ENCODE peak calls at places on chromosomes 4 and X, in four cellular contexts. J is neural crest cell, W is Calu3, D is NCI-H1436. P is an unnamed sample.

GRCh38 chrX:94545722-94546121 is 871.7 kb downstream of the FAM133A start:
- DNase-seq in J (no peak), W (no peak), D (no peak), P (no peak)

GRCh38 chrX:19875051-19875432 is 12.4 kb downstream of the SH3KBP1 start:
- DNase-seq in J (no peak), W (no peak), D (no peak), P (no peak)

GRCh38 chrX:64093761-64094160 is 111.7 kb downstream of the AMER1 start:
- DNase-seq in J (no peak), W (no peak), D (no peak), P (no peak)

GRCh38 chrX:56745019-56745418 is 16.0 kb downstream of the NBDY start:
- DNase-seq in J (no peak), W (no peak), D (no peak), P (no peak)

GRCh38 chr4:23972202-23972601 is 82.4 kb upstream of the PPARGC1A start:
- DNase-seq in J (no peak), W (no peak), D (no peak), P (no peak)

GRCh38 chr4:21656832-21657231 is 291.7 kb downstream of the KCNIP4 start:
- DNase-seq in J (no peak), W (peak), D (no peak), P (no peak)

GRCh38 chr4:3013839-3014350 is 50.5 kb downstream of the GRK4 start:
- DNase-seq in J (no peak), W (no peak), D (no peak), P (no peak)

GRCh38 chr4:83661359-83661758 is 125.5 kb downstream of the GPAT3 start:
- DNase-seq in J (no peak), W (no peak), D (no peak), P (no peak)

GRCh38 chrX:69080912-69081465 is 84.3 kb downstream of the PJA1 start:
- DNase-seq in J (no peak), W (no peak), D (no peak), P (no peak)

GRCh38 chr4:1976416-1977352 is 32.1 kb downstream of the NELFA start:
- DNase-seq in J (no peak), W (no peak), D (no peak), P (no peak)

GRCh38 chrX:12709047-12709446 is 82.2 kb upstream of the PRPS2 start:
- DNase-seq in J (peak), W (no peak), D (no peak), P (no peak)

GRCh38 chrX:136525738-136526606 is 6.0 kb upstream of the VGLL1 start:
- DNase-seq in J (no peak), W (peak), D (no peak), P (peak)

GRCh38 chr4:126209117-126209516 is 894.4 kb downstream of the FAT4 start:
- DNase-seq in J (no peak), W (no peak), D (no peak), P (no peak)

GRCh38 chr4:7588002-7588401 is 153.3 kb upstream of the PSAPL1 start:
- DNase-seq in J (no peak), W (no peak), D (no peak), P (peak)

GRCh38 chr4:112604590-112604989 is 32.1 kb downstream of the ZGRF1 start:
- DNase-seq in J (peak), W (peak), D (peak), P (peak)

GRCh38 chr4:177951026-177951425 is 508.8 kb upstream of the AGA start:
- DNase-seq in J (no peak), W (no peak), D (no peak), P (no peak)

GRCh38 chrX:16579517-16579916 is 70.4 kb upstream of the S100G start:
- DNase-seq in J (no peak), W (no peak), D (no peak), P (no peak)

GRCh38 chr4:184884863-184885262 is 59.1 kb upstream of the ACSL1 start:
- DNase-seq in J (no peak), W (no peak), D (no peak), P (no peak)

GRCh38 chr4:167114416-167114971 is 119.8 kb downstream of the SPOCK3 start:
- DNase-seq in J (no peak), W (no peak), D (no peak), P (no peak)

GRCh38 chrX:11293113-11293512 is at the start of gene AMELX:
- DNase-seq in J (no peak), W (no peak), D (no peak), P (no peak)

GRCh38 chr4:123844374-123844773 is 447.8 kb downstream of the SPRY1 start:
- DNase-seq in J (no peak), W (no peak), D (no peak), P (no peak)

GRCh38 chr4:8587469-8588195 is 4.9 kb upstream of the CPZ start:
- DNase-seq in J (no peak), W (no peak), D (no peak), P (no peak)

GRCh38 chr4:127852661-127853060 is 28.0 kb upstream of the PLK4 start:
- DNase-seq in J (no peak), W (no peak), D (no peak), P (no peak)

GRCh38 chr4:46274717-46275116 is 115.2 kb downstream of the GABRA2 start:
- DNase-seq in J (no peak), W (no peak), D (no peak), P (no peak)

GRCh38 chr4:140448830-140449229 is 21.4 kb upstream of the CLGN start:
- DNase-seq in J (no peak), W (no peak), D (peak), P (no peak)

GRCh38 chr4:98626350-98626749 is 32.1 kb downstream of the TSPAN5 start:
- DNase-seq in J (no peak), W (peak), D (no peak), P (no peak)